ENCODE peak calls at places on chromosomes 4 and X, in four cellular contexts. R is HepG2, T is HCT116, C is K562. B is an unnamed sample.

GRCh38 chr4:81214518-81215218 is 354 bp downstream of the PRKG2 start:
- DNase-seq in R (no peak), T (no peak), C (no peak), B (no peak)

GRCh38 chr4:163048447-163048846 is 118.2 kb downstream of the NAF1 start:
- DNase-seq in T (peak), R (peak), C (peak), B (no peak)

GRCh38 chr4:140706665-140707064 is 49.5 kb downstream of the TBC1D9 start:
- DNase-seq in T (no peak), C (no peak), R (no peak), B (no peak)

GRCh38 chrX:39983715-39984114 is 114.0 kb downstream of the BCOR start:
- DNase-seq in R (no peak), T (no peak), C (no peak), B (no peak)

GRCh38 chr4:27886075-27886474 is 1025.4 kb downstream of the STIM2 start:
- DNase-seq in T (no peak), R (no peak), C (no peak), B (no peak)

GRCh38 chr4:130648570-130648969 is 1552.6 kb downstream of the C4orf33 start:
- DNase-seq in T (no peak), C (no peak), R (peak), B (no peak)

GRCh38 chrX:150482537-150483217 is 85.7 kb upstream of the MTM1 start:
- DNase-seq in T (peak), R (peak), C (peak), B (peak)

GRCh38 chr4:6582889-6583504 is 8.0 kb downstream of the MAN2B2 start:
- DNase-seq in T (peak), C (peak), R (peak), B (no peak)

GRCh38 chr4:100754741-100755140 is 236.9 kb upstream of the EMCN start:
- DNase-seq in C (no peak), R (no peak), T (no peak), B (no peak)

GRCh38 chrX:139930923-139931645 is 1.8 kb downstream of the ATP11C start:
- DNase-seq in R (peak), C (peak), T (no peak), B (no peak)

GRCh38 chrX:40173662-40174593 is 76.2 kb upstream of the BCOR start:
- DNase-seq in C (peak), R (peak), T (peak), B (no peak)

GRCh38 chr4:186781032-186781917 is 57.6 kb upstream of the FAT1 start:
- DNase-seq in R (peak), C (peak), T (peak), B (no peak)

GRCh38 chrX:18549643-18550042 is 122.3 kb downstream of the RS1 start:
- DNase-seq in R (no peak), T (no peak), C (no peak), B (no peak)

GRCh38 chr4:85741921-85742591 is 267.1 kb downstream of the ARHGAP24 start:
- DNase-seq in T (no peak), R (no peak), C (peak), B (no peak)

GRCh38 chr4:31467781-31468180 is 747.6 kb downstream of the PCDH7 start:
- DNase-seq in C (no peak), R (no peak), T (no peak), B (no peak)

DNA sequence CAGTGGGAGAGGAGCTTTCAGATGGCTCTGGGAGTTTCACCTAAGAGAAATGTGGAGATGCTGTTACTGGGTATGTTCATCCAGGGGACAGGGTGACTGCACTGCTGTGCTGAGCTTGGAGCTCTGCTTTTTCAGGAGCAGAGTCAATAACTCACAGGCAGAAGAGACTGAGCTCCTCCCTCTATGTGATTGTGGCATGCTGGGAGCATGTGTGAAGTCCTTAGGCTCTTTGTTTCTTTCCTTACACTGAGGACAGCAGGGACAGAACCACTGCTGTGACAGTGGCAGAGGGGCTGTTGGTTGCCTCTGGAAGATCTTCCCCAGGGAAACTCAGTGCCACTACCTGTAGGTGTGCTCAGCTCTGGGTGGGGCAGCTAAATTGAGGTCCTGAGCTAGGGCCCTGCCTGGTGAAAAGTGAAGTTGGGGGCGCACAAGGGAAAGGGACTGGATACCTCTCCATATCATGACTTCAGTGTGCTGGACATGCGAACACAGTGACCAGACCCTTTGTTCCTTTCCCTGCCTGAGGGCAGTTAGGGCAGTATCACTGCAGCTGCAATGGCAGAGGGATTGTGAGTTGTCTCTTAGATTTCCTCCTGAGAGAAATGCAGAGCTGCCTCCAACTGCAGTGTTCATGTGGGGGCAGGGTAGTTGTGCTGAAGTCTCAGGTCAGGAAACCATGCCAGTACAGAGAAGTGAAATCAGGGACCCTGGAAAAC is 156.7 kb downstream of the TENT5D start:
- DNase-seq in R (no peak), T (no peak), C (no peak), B (no peak)
- H3K27ac ChIP-seq in R (no peak), T (no peak), C (no peak), B (no peak)

GRCh38 chrX:21958187-21958586 is 17.7 kb downstream of the SMS start:
- DNase-seq in C (no peak), T (no peak), R (no peak), B (no peak)
- TF ChIP-seq REST in C (no peak), T (no peak), R (no peak), B (no peak)

DNA sequence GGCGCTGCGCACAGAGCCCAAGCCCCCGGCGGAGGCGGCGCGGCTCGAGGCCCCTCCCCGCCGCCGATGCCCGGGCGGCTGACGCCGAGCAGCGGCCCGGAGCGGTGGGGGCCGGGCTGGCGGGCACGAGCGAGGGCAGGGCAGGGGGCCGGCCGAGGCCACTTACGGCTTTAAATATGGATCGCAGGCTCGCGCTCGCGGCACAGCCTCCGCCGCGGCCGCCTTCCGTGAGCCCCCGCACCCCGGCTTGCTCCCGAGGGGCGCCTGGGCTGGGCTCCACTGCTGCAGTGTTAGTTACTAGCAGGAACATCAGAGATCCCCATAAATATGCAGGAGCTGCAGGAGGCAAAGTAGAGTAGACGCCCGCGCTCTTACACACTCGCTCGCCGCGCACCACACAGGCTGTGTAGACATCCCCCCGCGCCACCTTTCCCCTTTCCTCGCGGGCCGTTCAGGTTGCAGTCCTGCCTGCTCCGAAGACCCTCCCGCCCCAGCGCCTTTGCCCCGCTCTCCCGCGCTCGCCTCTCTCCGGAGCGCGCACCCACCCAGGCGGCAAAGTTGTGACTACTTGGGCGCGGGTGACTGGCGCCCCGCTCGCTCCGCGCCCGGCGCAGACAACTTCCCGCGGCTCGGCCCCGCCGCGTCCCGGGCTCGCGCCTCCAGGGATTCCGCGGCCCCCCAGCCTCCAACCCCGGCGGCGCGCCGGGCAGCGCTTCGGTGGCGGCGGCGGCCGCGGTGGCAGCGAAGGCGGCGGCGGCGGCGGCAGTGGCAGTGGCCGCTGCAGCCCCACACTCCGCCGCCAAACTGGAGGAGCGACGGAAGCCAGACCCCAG is 152.0 kb upstream of the SLC4A4 start:
- DNase-seq in R (no peak), C (no peak), T (no peak), B (no peak)
- TF ChIP-seq SIN3A in R (no peak), C (no peak), T (no peak), B (no peak)

GRCh38 chr4:3661989-3662388 is 104.2 kb upstream of the ADRA2C start:
- DNase-seq in R (no peak), T (no peak), C (no peak), B (no peak)
- H3K27ac ChIP-seq in R (no peak), T (no peak), C (no peak), B (no peak)

B was measured in Panc1.